ENCODE peak calls at places on chromosomes 12 and 14, in four cellular contexts. C is K562, S is HCT116, O is HepG2. A is an unnamed sample.

GRCh38 chr14:38079268-38079667 is 128.4 kb upstream of the SSTR1 start:
- DNase-seq in C (no peak), S (no peak), O (no peak), A (no peak)

GRCh38 chr12:80702889-80703605 is 4.4 kb upstream of the MYF6 start:
- DNase-seq in C (no peak), S (no peak), O (peak), A (no peak)

GRCh38 chr12:91382081-91382543 is 199.5 kb upstream of the DCN start:
- DNase-seq in C (peak), S (peak), O (peak), A (peak)

GRCh38 chr14:89466460-89466859 is 49.4 kb upstream of the FOXN3 start:
- DNase-seq in C (no peak), S (no peak), O (no peak), A (no peak)

GRCh38 chr12:47946413-47947107 is 16.8 kb upstream of the TMEM106C start:
- DNase-seq in C (no peak), S (no peak), O (no peak), A (no peak)

GRCh38 chr14:97306785-97307246 is 509.6 kb downstream of the VRK1 start:
- DNase-seq in C (no peak), S (no peak), O (no peak), A (no peak)

GRCh38 chr12:48061943-48062719 is 43.7 kb downstream of the SENP1 start:
- DNase-seq in C (no peak), S (no peak), O (no peak), A (no peak)

GRCh38 chr14:55336161-55336560 is 64.9 kb downstream of the FBXO34 start:
- DNase-seq in C (no peak), S (no peak), O (no peak), A (no peak)

GRCh38 chr12:105420659-105421240 is 90.3 kb downstream of the C12orf75 start:
- DNase-seq in C (peak), S (peak), O (peak), A (peak)

DNA sequence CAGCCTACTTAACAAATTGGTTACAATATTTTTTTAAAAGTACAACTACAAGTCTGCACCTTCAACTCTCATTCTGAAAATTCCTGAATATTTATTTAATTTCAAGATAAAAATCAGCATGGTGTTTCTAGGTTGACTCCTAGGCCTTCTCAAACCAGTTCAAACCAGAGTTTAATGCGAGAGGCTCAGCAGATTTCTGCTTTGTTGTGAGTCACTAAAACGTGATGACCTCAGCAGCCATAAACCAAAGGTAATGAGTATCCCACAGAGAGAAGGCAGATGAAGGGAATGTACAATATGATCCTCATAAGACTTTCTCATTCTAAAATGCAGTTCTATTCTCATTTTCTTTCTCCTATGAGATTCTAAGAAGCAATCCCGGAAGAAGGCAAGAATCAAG is 1.5 kb downstream of the PRDM4 start:
- DNase-seq in C (peak), S (peak), O (peak), A (no peak)
- H3K4me3 ChIP-seq in C (peak), S (peak), O (peak), A (peak)

GRCh38 chr12:119711693-119712092 is 43.8 kb downstream of the PRKAB1 start:
- DNase-seq in C (no peak), S (no peak), O (no peak), A (no peak)

GRCh38 chr12:119713551-119714031 is 45.7 kb downstream of the PRKAB1 start:
- DNase-seq in C (no peak), S (no peak), O (no peak), A (no peak)

GRCh38 chr12:119710374-119710773 is 42.4 kb downstream of the PRKAB1 start:
- DNase-seq in C (no peak), S (no peak), O (no peak), A (no peak)

GRCh38 chr12:119712721-119713120 is 44.8 kb downstream of the PRKAB1 start:
- DNase-seq in C (no peak), S (no peak), O (no peak), A (no peak)

DNA sequence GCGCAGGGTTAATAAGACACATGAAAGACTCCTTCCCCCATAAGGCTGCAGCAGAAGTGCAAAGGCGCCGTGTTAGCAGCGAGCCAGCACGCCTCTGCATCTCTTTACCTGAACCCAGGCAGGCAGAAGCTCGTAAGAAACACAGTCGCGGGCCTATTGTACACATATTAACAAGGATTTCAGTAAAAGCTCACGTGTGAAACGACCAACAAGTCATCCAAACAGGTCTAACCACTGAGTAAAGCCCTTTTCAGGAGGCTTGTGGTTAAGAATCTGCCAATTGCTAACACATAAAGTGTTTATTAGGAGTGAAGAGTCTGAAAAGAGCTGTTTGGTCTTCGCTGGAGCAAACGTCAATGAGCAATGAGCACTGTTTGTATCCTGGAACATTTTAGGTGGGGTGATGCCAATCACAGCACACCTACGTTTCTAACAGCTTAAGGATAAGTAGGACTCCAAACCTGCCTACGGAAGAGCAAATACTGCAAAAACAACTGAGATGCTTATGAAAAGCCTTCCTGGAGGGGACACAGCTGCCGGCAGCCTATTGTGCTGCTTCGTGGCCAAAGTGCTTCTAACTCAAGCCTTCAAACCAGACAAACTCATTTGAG is 43.1 kb downstream of the PRKAB1 start:
- DNase-seq in C (no peak), S (no peak), O (no peak), A (no peak)
- TF ChIP-seq TCF7L2 in C (no peak), S (no peak), O (no peak), A (no peak)

GRCh38 chr14:31926652-31927347 is 150.3 kb upstream of the ARHGAP5 start:
- DNase-seq in C (no peak), S (no peak), O (peak), A (no peak)

GRCh38 chr14:31920003-31920402 is 157.1 kb upstream of the ARHGAP5 start:
- DNase-seq in C (no peak), S (no peak), O (no peak), A (no peak)

GRCh38 chr14:31926123-31926522 is 151.0 kb upstream of the ARHGAP5 start:
- DNase-seq in C (peak), S (peak), O (peak), A (no peak)

GRCh38 chr14:31921251-31921650 is 155.9 kb upstream of the ARHGAP5 start:
- DNase-seq in C (no peak), S (no peak), O (no peak), A (no peak)

GRCh38 chr14:31921741-31922140 is 155.4 kb upstream of the ARHGAP5 start:
- DNase-seq in C (no peak), S (no peak), O (no peak), A (no peak)
- H3K4me3 ChIP-seq in C (no peak), S (no peak), O (no peak), A (no peak)

DNA sequence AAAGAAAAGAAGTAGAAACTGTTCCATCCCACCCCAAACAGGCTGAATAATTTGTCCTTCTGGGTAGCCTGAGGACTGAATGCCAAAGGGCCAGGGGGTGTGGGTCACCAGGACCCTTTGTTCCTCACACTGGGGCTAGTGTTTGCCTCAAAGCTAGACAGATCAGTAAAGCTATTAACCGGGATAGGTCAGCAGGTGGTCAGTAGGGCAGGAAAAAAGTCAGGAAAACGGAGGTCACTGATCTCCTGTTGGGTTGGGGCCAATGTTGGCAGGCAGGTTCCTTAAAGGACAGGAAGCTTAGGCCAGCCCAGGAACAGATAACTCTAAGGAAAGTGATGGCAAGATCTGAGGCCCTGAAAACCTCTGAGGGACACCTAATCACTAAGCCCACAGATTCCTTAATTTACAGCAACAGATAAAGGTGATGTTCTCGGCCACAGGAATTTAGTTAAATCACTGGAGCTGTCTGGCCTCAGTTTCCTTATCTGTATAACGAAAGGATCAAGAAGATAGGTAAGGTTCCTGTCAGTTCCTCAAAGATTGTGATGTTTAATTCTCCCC is 22.7 kb upstream of the TMPO start:
- DNase-seq in C (no peak), S (no peak), O (no peak), A (no peak)
- TF ChIP-seq TCF7L2 in C (no peak), S (no peak), O (no peak), A (no peak)

DNA sequence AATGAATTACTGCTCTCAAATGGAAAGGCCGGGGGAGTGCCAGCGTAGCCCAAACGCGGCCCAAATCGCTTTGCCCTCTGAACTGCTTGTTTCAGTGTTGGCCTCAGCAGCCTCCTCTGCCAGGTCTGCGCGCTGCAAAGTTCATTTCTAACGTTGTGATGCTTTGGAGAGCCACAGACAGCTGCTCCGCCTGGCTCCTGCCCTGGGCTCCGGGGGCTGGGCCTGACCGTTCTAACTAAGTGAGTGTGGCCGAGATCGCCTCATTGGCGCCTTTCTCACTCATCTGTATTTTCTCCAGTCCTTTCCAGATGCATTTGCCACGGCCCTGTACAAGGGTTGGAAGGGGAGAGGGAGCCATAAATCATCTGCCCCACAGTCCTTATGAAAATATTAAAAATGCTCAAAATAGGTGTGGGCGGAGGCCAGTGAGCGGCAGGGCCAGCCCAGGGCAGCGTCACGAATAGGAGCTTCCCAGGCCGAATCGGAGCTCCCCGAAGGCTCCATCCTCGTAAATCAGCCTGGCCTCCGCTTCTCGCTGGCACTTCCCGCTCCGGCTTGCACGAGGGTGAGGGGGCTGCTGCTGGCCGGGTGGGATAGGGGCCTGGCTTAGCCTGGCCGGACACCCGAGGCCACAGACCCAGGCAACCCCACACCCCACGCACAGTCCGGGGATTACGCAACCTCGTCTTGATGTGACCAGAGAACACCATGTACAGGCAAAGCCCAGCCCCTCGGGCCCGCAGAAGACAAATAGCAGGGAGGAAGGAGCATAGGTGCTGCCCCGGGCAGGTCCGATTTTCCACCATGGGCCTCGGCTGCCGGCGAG is 196.6 kb upstream of the DIO3 start:
- DNase-seq in C (no peak), S (no peak), O (no peak), A (no peak)
- H3K4me3 ChIP-seq in C (no peak), S (no peak), O (no peak), A (no peak)

GRCh38 chr12:90333939-90334338 is 621.0 kb downstream of the CCER1 start:
- DNase-seq in C (no peak), S (no peak), O (no peak), A (no peak)

GRCh38 chr12:90337018-90337417 is 618.0 kb downstream of the CCER1 start:
- DNase-seq in C (no peak), S (no peak), O (no peak), A (no peak)

GRCh38 chr12:90333384-90333783 is 621.6 kb downstream of the CCER1 start:
- DNase-seq in C (no peak), S (no peak), O (no peak), A (no peak)

GRCh38 chr12:90338365-90338764 is 616.6 kb downstream of the CCER1 start:
- DNase-seq in C (no peak), S (no peak), O (no peak), A (no peak)

GRCh38 chr12:90335561-90335960 is 619.4 kb downstream of the CCER1 start:
- DNase-seq in C (no peak), S (no peak), O (no peak), A (no peak)
- TF ChIP-seq TCF7L2 in C (no peak), S (no peak), O (no peak), A (no peak)